ENCODE peak calls at places on chromosomes 5 and 9, in eight cellular contexts. R is HCT116, C is upper lobe of left lung, E is heart left ventricle, D is HepG2, W is K562, N is right lobe of liver, Y is IMR-90. A is an unnamed sample.

GRCh38 chr5:151295138-151295537 is 8.4 kb downstream of the SLC36A3 start:
- ATAC-seq in R (no peak), C (no peak), E (no peak), D (no peak), W (no peak), N (no peak), Y (no peak), A (no peak)

GRCh38 chr5:42691413-42691861 is 65.2 kb upstream of the CCDC152 start:
- ATAC-seq in R (peak; percentile 50), C (no peak), E (peak; percentile 99), D (no peak), W (no peak), N (no peak), Y (no peak), A (peak; percentile 47)

GRCh38 chr9:130715270-130716077 is 21.9 kb downstream of the EXOSC2 start:
- ATAC-seq in R (no peak), C (no peak), E (no peak), D (no peak), W (no peak), N (no peak), Y (no peak), A (no peak)

GRCh38 chr5:140785905-140786686 is at the start of gene PCDHA1:
- ATAC-seq in R (no peak), C (no peak), E (no peak), D (no peak), W (no peak), N (no peak), Y (no peak), A (no peak)

GRCh38 chr5:141135030-141135717 is at the start of gene PCDHB5:
- ATAC-seq in R (no peak), C (no peak), E (peak; percentile 44), D (no peak), W (peak; percentile 86), N (peak; percentile 62), Y (no peak), A (no peak)

GRCh38 chr5:123089572-123089970 is 530 bp downstream of the PRDM6 start:
- ATAC-seq in R (no peak), C (no peak), E (peak; percentile 72), D (peak; percentile 82), W (peak; percentile 21), N (peak; percentile 65), Y (peak; percentile 52), A (peak; percentile 59)

GRCh38 chr5:139190125-139190524 is 8.0 kb downstream of the SIL1 start:
- ATAC-seq in R (no peak), C (no peak), E (peak; percentile 42), D (no peak), W (no peak), N (no peak), Y (peak; percentile 76), A (peak; percentile 78)

GRCh38 chr5:66639036-66639435 is 42.8 kb downstream of the MAST4 start:
- ATAC-seq in R (no peak), C (no peak), E (no peak), D (no peak), W (no peak), N (no peak), Y (no peak), A (no peak)

GRCh38 chr5:67315082-67315801 is 118.6 kb upstream of the CD180 start:
- ATAC-seq in R (no peak), C (peak; percentile 55), E (peak; percentile 64), D (peak; percentile 22), W (no peak), N (peak; percentile 27), Y (peak; percentile 93), A (peak; percentile 52)

GRCh38 chr5:144598451-144599068 is 427.9 kb downstream of the KCTD16 start:
- ATAC-seq in R (no peak), C (no peak), E (peak; percentile 36), D (no peak), W (no peak), N (peak; percentile 20), Y (peak; percentile 35), A (no peak)

GRCh38 chr9:116576386-116576785 is 110.7 kb upstream of the TRIM32 start:
- ATAC-seq in R (no peak), C (no peak), E (no peak), D (no peak), W (no peak), N (no peak), Y (no peak), A (no peak)

GRCh38 chr5:36502608-36503007 is 103.8 kb upstream of the SLC1A3 start:
- ATAC-seq in R (peak; percentile 52), C (peak; percentile 43), E (no peak), D (no peak), W (no peak), N (peak; percentile 24), Y (peak; percentile 93), A (no peak)

GRCh38 chr5:139668064-139668880 is 20.1 kb downstream of the CXXC5 start:
- ATAC-seq in R (peak; percentile 68), C (no peak), E (peak; percentile 33), D (no peak), W (peak; percentile 45), N (peak; percentile 19), Y (peak; percentile 69), A (peak; percentile 56)

GRCh38 chr9:124280176-124280691 is 22.5 kb downstream of the NEK6 start:
- ATAC-seq in R (peak; percentile 28), C (peak; percentile 73), E (peak; percentile 57), D (no peak), W (no peak), N (peak; percentile 46), Y (peak; percentile 43), A (peak; percentile 64)

DNA sequence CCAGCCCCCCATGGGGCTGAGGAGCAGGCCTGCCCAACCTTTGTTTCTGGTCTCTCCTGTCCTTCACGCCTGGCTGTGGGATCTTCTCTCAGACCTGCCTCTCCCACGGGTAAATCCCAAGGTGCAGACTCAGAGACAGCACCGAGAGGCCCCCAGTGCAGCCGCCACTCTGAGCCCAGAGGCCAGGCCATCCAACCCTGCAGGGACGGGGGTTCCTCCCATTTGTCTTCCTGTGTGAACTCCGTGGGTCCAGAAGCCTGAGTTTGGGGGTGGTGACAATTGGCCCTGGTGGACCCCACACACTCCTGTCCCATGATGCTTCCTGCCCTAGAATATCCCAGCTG is 123.4 kb downstream of the ADAMTS2 start:
- ATAC-seq in R (no peak), C (no peak), E (no peak), D (no peak), W (no peak), N (no peak), Y (no peak), A (no peak)
- TF ChIP-seq POLR2A in R (no peak), C (no peak), E (no peak), D (no peak), W (no peak), N (no peak), Y (no peak), A (no peak)

GRCh38 chr5:170538096-170538465 is 34.3 kb downstream of the KCNIP1 start:
- ATAC-seq in R (no peak), C (no peak), E (no peak), D (no peak), W (no peak), N (no peak), Y (no peak), A (no peak)
- TF ChIP-seq CTCF in R (no peak), C (no peak), E (no peak), D (no peak), W (no peak), N (no peak), Y (no peak), A (no peak)

GRCh38 chr5:14302343-14302742 is 159.2 kb downstream of the TRIO start:
- ATAC-seq in R (no peak), C (no peak), E (no peak), D (no peak), W (no peak), N (no peak), Y (no peak), A (no peak)
- H3K36me3 ChIP-seq in R (no peaks in the 10 kb centered on the region), C (peaks cover 9% of the 10 kb centered on the region), E (peaks cover 59% of the 10 kb centered on the region), D (peaks cover 64% of the 10 kb centered on the region), W (no peaks in the 10 kb centered on the region), N (peaks cover 20% of the 10 kb centered on the region), Y (peaks cover 57% of the 10 kb centered on the region), A (no peaks in the 10 kb centered on the region)

GRCh38 chr9:69175488-69175872 is 1.4 kb downstream of the TJP2 start:
- ATAC-seq in R (no peak), C (peak; percentile 5), E (no peak), D (peak; percentile 7), W (no peak), N (no peak), Y (peak; percentile 1), A (no peak)

GRCh38 chr9:69172895-69173294 is 1.2 kb upstream of the TJP2 start:
- ATAC-seq in R (no peak), C (no peak), E (no peak), D (no peak), W (no peak), N (no peak), Y (no peak), A (no peak)

GRCh38 chr9:69174645-69175487 is 789 bp downstream of the TJP2 start:
- ATAC-seq in R (no peak), C (peak; percentile 66), E (peak; percentile 49), D (peak; percentile 40), W (peak; percentile 62), N (peak; percentile 31), Y (peak; percentile 60), A (peak; percentile 52)

GRCh38 chr9:69173497-69173890 is 583 bp upstream of the TJP2 start:
- ATAC-seq in R (no peak), C (no peak), E (no peak), D (no peak), W (peak; percentile 8), N (no peak), Y (no peak), A (peak; percentile 2)

GRCh38 chr9:69173891-69174644 is at the start of gene TJP2:
- ATAC-seq in R (no peak), C (peak; percentile 42), E (peak; percentile 92), D (peak; percentile 63), W (peak; percentile 84), N (peak; percentile 79), Y (peak; percentile 78), A (peak; percentile 80)
- TF ChIP-seq POLR2A in R (no peak), C (no peak), E (peak; percentile 63), D (peak; percentile 51), W (peak; percentile 62), N (peak; percentile 73), Y (peak; percentile 88), A (peak; percentile 52)